ENCODE peak calls at places on chromosomes 7 and 10, in four cellular contexts. A, D, Q and W are unnamed samples.

GRCh38 chr10:15433850-15434537 is 62.9 kb upstream of the FAM171A1 start:
- DNase-seq in A (peak; percentile 68), D (peak; percentile 59), Q (peak; percentile 54), W (peak; percentile 79)

GRCh38 chr10:110456523-110457091 is 41.1 kb upstream of the DUSP5 start:
- DNase-seq in A (no peak), D (no peak), Q (no peak), W (no peak)

GRCh38 chr10:58064714-58065528 is 202.8 kb downstream of the IPMK start:
- DNase-seq in A (peak; percentile 65), D (peak; percentile 65), Q (peak; percentile 37), W (peak; percentile 85)

GRCh38 chr10:13953371-13953770 is 366.6 kb downstream of the PRPF18 start:
- DNase-seq in A (no peak), D (no peak), Q (no peak), W (no peak)

GRCh38 chr10:72171175-72171630 is 44.6 kb upstream of the ANAPC16 start:
- DNase-seq in A (no peak), D (no peak), Q (no peak), W (peak; percentile 62)

GRCh38 chr7:70533614-70534013 is 598.3 kb upstream of the GALNT17 start:
- DNase-seq in A (no peak), D (no peak), Q (no peak), W (no peak)

GRCh38 chr10:61975107-61975932 is 73.8 kb downstream of the ARID5B start:
- DNase-seq in A (no peak), D (no peak), Q (peak; percentile 58), W (peak; percentile 76)

GRCh38 chr10:73110345-73110849 is at the start of gene NUDT13:
- DNase-seq in A (peak; percentile 66), D (peak; percentile 86), Q (no peak), W (peak; percentile 95)

GRCh38 chr10:22010973-22011408 is 7.5 kb upstream of the DNAJC1 start:
- DNase-seq in A (no peak), D (peak; percentile 55), Q (peak; percentile 40), W (no peak)

DNA sequence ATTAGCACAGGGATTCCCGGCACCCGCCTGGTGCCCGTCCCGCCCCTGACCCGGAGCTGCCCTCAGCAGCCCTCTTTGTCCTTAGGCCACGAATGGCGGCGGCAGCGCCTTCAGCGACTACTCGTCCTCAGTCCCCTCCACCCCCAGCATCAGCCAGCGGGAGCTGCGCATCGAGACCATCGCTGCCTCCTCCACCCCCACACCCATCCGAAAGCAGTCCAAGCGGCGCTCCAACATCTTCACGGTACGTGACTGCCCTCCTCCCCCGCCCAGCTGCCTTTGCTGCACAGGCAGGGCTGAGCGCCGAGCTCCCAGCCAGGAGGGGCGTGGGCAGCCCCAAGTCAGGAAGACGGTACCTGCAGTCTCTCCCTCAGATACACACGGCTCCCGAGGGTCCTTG is 33.6 kb downstream of the AGAP3 start:
- DNase-seq in A (no peak), D (no peak), Q (no peak), W (no peak)
- H4K20me1 ChIP-seq in A (peaks cover 75% of the 10 kb centered on the region), D (no peaks in the 10 kb centered on the region), Q (no peaks in the 10 kb centered on the region), W (peaks cover 37% of the 10 kb centered on the region)

GRCh38 chr7:390761-391410 is 100.9 kb downstream of the FOXL3 start:
- DNase-seq in A (no peak), D (no peak), Q (no peak), W (peak; percentile 77)

GRCh38 chr7:389911-390601 is 100.1 kb downstream of the FOXL3 start:
- DNase-seq in A (no peak), D (no peak), Q (no peak), W (peak; percentile 78)

GRCh38 chr7:391961-392524 is 102.1 kb downstream of the FOXL3 start:
- DNase-seq in A (no peak), D (no peak), Q (no peak), W (peak; percentile 65)

GRCh38 chr7:392822-393221 is 102.9 kb downstream of the FOXL3 start:
- DNase-seq in A (no peak), D (no peak), Q (no peak), W (peak; percentile 44)

GRCh38 chr7:391411-391951 is 101.5 kb downstream of the FOXL3 start:
- DNase-seq in A (no peak), D (no peak), Q (no peak), W (no peak)
- H3K4me2 ChIP-seq in A (no peak overlapping the region), D (no peak overlapping the region), Q (no peak overlapping the region), W (no peak overlapping the region)

GRCh38 chr7:130923930-130924329 is 189.9 kb upstream of the KLF14 start:
- DNase-seq in A (no peak), D (no peak), Q (no peak), W (no peak)

GRCh38 chr7:130919316-130920103 is 185.5 kb upstream of the KLF14 start:
- DNase-seq in A (no peak), D (no peak), Q (no peak), W (no peak)

GRCh38 chr7:130920122-130920521 is 186.1 kb upstream of the KLF14 start:
- DNase-seq in A (no peak), D (no peak), Q (no peak), W (no peak)

GRCh38 chr7:130922206-130923112 is 188.5 kb upstream of the KLF14 start:
- DNase-seq in A (no peak), D (no peak), Q (no peak), W (no peak)

GRCh38 chr7:130921391-130922180 is 187.6 kb upstream of the KLF14 start:
- DNase-seq in A (peak; percentile 90), D (no peak), Q (no peak), W (no peak)
- H3K4me1 ChIP-seq in A (peaks cover 28% of the 10 kb centered on the region), D (no peaks in the 10 kb centered on the region), Q (no peaks in the 10 kb centered on the region), W (peaks cover 97% of the 10 kb centered on the region)

GRCh38 chr7:92797284-92797683 is 39.1 kb downstream of the CDK6 start:
- DNase-seq in A (no peak), D (no peak), Q (no peak), W (no peak)

GRCh38 chr7:92802398-92802797 is 34.0 kb downstream of the CDK6 start:
- DNase-seq in A (no peak), D (no peak), Q (no peak), W (no peak)

GRCh38 chr7:92799446-92800211 is 36.7 kb downstream of the CDK6 start:
- DNase-seq in A (no peak), D (no peak), Q (no peak), W (no peak)

GRCh38 chr7:92797693-92798092 is 38.7 kb downstream of the CDK6 start:
- DNase-seq in A (no peak), D (no peak), Q (no peak), W (no peak)

GRCh38 chr7:92798517-92799249 is 37.7 kb downstream of the CDK6 start:
- DNase-seq in A (no peak), D (no peak), Q (no peak), W (peak; percentile 19)
- H4K20me1 ChIP-seq in A (no peaks in the 10 kb centered on the region), D (no peaks in the 10 kb centered on the region), Q (no peaks in the 10 kb centered on the region), W (peaks cover 3% of the 10 kb centered on the region)